ENCODE peak calls at places on chromosomes 4 and X, in nine cellular contexts. N, X, P, D, V, K, S, R and B are unnamed samples.

GRCh38 chr4:104719539-104720230 is 225.0 kb upstream of the CXXC4 start:
- DNase-seq in P (no peak), R (peak; percentile 22), D (no peak), X (no peak), S (no peak), K (no peak), N (no peak), V (no peak), B (no peak)

GRCh38 chrX:110851780-110852179 is 56.2 kb upstream of the CHRDL1 start:
- DNase-seq in K (no peak), D (no peak), S (no peak), V (no peak), N (peak; percentile 33), R (no peak), P (peak; percentile 27), X (no peak), B (peak; percentile 80)

GRCh38 chr4:121819216-121819980 is 4.3 kb downstream of the CCNA2 start:
- DNase-seq in N (peak; percentile 59), K (no peak), S (no peak), R (no peak), P (no peak), X (peak; percentile 44), V (no peak), D (no peak), B (no peak)

GRCh38 chr4:117421706-117422105 is 336.3 kb upstream of the TRAM1L1 start:
- DNase-seq in N (no peak), S (no peak), R (no peak), V (no peak), P (no peak), D (no peak), X (no peak), K (no peak), B (no peak)

GRCh38 chr4:107050525-107051135 is 14.5 kb upstream of the DKK2 start:
- DNase-seq in S (no peak), N (peak; percentile 26), P (peak; percentile 26), K (no peak), D (no peak), X (peak; percentile 12), R (no peak), V (no peak), B (no peak)

GRCh38 chr4:88794952-88795351 is 97.3 kb upstream of the NAP1L5 start:
- DNase-seq in X (no peak), R (no peak), P (no peak), N (no peak), K (no peak), V (no peak), S (no peak), D (no peak), B (no peak)

GRCh38 chr4:165872443-165873297 is at the start of gene TLL1:
- DNase-seq in K (no peak), D (no peak), S (no peak), R (no peak), N (peak; percentile 32), P (peak; percentile 37), V (peak; percentile 38), X (peak; percentile 50), B (peak; percentile 58)

GRCh38 chr4:163367651-163368050 is 24.0 kb downstream of the NPY5R start:
- DNase-seq in D (no peak), S (no peak), V (no peak), K (no peak), X (no peak), R (no peak), N (no peak), P (peak; percentile 12), B (no peak)

GRCh38 chrX:19799319-19800182 is 87.8 kb downstream of the SH3KBP1 start:
- DNase-seq in S (no peak), P (no peak), R (no peak), V (no peak), K (peak; percentile 45), D (no peak), N (peak; percentile 57), X (peak; percentile 55), B (no peak)

GRCh38 chr4:87497141-87497540 is 32.0 kb downstream of the SPARCL1 start:
- DNase-seq in X (no peak), D (no peak), V (peak; percentile 34), R (peak; percentile 16), N (no peak), S (no peak), P (no peak), K (peak; percentile 41), B (no peak)

GRCh38 chr4:40165931-40166330 is 30.9 kb upstream of the RHOH start:
- DNase-seq in D (no peak), V (no peak), N (no peak), S (no peak), P (no peak), X (peak; percentile 76), K (no peak), R (no peak), B (no peak)

GRCh38 chrX:13179100-13179499 is 134.7 kb upstream of the FAM9C start:
- DNase-seq in P (no peak), X (no peak), V (no peak), D (no peak), K (no peak), R (no peak), N (no peak), S (no peak), B (peak; percentile 69)

GRCh38 chrX:152817082-152817744 is 13.3 kb downstream of the CETN2 start:
- DNase-seq in D (no peak), X (peak; percentile 44), V (peak; percentile 43), P (peak; percentile 46), S (no peak), K (peak; percentile 23), R (no peak), N (peak; percentile 53), B (no peak)

GRCh38 chrX:37594755-37595382 is 23.4 kb downstream of the LANCL3 start:
- DNase-seq in K (no peak), D (no peak), N (no peak), R (no peak), V (no peak), S (no peak), X (no peak), P (no peak), B (no peak)

GRCh38 chr4:7719354-7720174 is 220.1 kb downstream of the AFAP1 start:
- DNase-seq in S (peak; percentile 16), V (peak; percentile 95), K (peak; percentile 78), D (peak; percentile 61), R (peak; percentile 80), P (peak; percentile 80), N (peak; percentile 44), X (peak; percentile 24), B (peak; percentile 84)

GRCh38 chr4:654871-655734 is 19.0 kb downstream of the ATP5ME start:
- DNase-seq in V (no peak), N (no peak), P (no peak), R (no peak), D (no peak), K (no peak), S (no peak), X (no peak), B (no peak)

GRCh38 chrX:53445977-53446376 is 11.8 kb upstream of the HSD17B10 start:
- DNase-seq in P (peak; percentile 51), R (no peak), N (peak; percentile 45), V (peak; percentile 63), X (peak; percentile 30), S (no peak), K (peak; percentile 59), D (no peak), B (peak; percentile 69)

GRCh38 chr4:126071346-126072333 is 756.9 kb downstream of the FAT4 start:
- DNase-seq in K (no peak), N (peak; percentile 53), V (no peak), R (no peak), X (peak; percentile 94), S (no peak), P (peak; percentile 38), D (no peak), B (no peak)

GRCh38 chr4:66351761-66352160 is 681.5 kb upstream of the EPHA5 start:
- DNase-seq in R (no peak), K (no peak), D (no peak), V (no peak), N (peak; percentile 58), X (no peak), P (no peak), S (no peak), B (no peak)

GRCh38 chrX:12770440-12770839 is 20.8 kb upstream of the PRPS2 start:
- DNase-seq in X (peak; percentile 20), R (peak; percentile 10), S (no peak), P (peak; percentile 35), V (no peak), K (no peak), N (peak; percentile 29), D (no peak), B (no peak)

GRCh38 chr4:13541176-13541604 is 3.1 kb downstream of the NKX3-2 start:
- DNase-seq in R (peak; percentile 32), S (no peak), N (no peak), P (no peak), K (no peak), D (no peak), X (no peak), V (no peak), B (peak; percentile 21)

GRCh38 chrX:70970482-70970999 is 39.6 kb upstream of the SLC7A3 start:
- DNase-seq in D (no peak), K (no peak), V (no peak), P (no peak), R (peak; percentile 12), N (peak; percentile 30), S (no peak), X (peak; percentile 18), B (no peak)

GRCh38 chr4:88285235-88285505 is 809 bp upstream of the PPM1K start:
- DNase-seq in V (no peak), R (no peak), D (no peak), S (no peak), N (no peak), X (no peak), P (no peak), K (no peak), B (no peak)

GRCh38 chr4:1053080-1053661 is 41.7 kb downstream of the FGFRL1 start:
- DNase-seq in R (no peak), P (no peak), D (peak; percentile 51), K (no peak), X (no peak), V (no peak), S (no peak), N (peak; percentile 94), B (peak; percentile 55)

GRCh38 chr4:56979674-56980073 is 978 bp downstream of the POLR2B start:
- DNase-seq in V (peak; percentile 43), N (peak; percentile 50), X (peak; percentile 44), K (peak; percentile 71), P (peak; percentile 48), R (no peak), D (no peak), S (peak; percentile 11), B (peak; percentile 66)

GRCh38 chr4:38243385-38244053 is 283.3 kb downstream of the PTTG2 start:
- DNase-seq in N (no peak), P (peak; percentile 52), V (no peak), R (no peak), D (no peak), X (no peak), S (no peak), K (no peak), B (no peak)

GRCh38 chrX:21126661-21127060 is 247.6 kb upstream of the CNKSR2 start:
- DNase-seq in V (no peak), D (no peak), S (no peak), X (no peak), K (no peak), R (no peak), P (no peak), N (no peak), B (no peak)

GRCh38 chr4:109025471-109026076 is 262.7 kb upstream of the ETNPPL start:
- DNase-seq in N (peak; percentile 19), D (no peak), V (no peak), P (no peak), S (no peak), K (no peak), X (no peak), R (no peak), B (no peak)

GRCh38 chr4:101158136-101158485 is 189.2 kb downstream of the PPP3CA start:
- DNase-seq in N (peak; percentile 68), X (no peak), S (no peak), R (no peak), D (no peak), V (peak; percentile 26), K (no peak), P (no peak), B (peak; percentile 63)